ENCODE peak calls at places on chromosomes 12 and 14, in four cellular contexts. A is AG04450, U is hepatic stellate cell, G is SW480. W is an unnamed sample.

GRCh38 chr12:126156806-126157574 is 1091.8 kb downstream of the AACS start:
- DNase-seq in U (no peak), G (peak), A (no peak), W (no peak)

GRCh38 chr12:49580572-49581535 is 12.9 kb upstream of the MCRS1 start:
- DNase-seq in U (peak), A (peak), G (peak), W (peak)

GRCh38 chr14:42214981-42215491 is 608.4 kb downstream of the LRFN5 start:
- DNase-seq in U (peak), G (peak), A (peak), W (no peak)

GRCh38 chr12:31781894-31782540 is 53.2 kb upstream of the AMN1 start:
- DNase-seq in A (no peak), U (no peak), G (no peak), W (no peak)

GRCh38 chr12:107359382-107359781 is 266.0 kb upstream of the CRY1 start:
- DNase-seq in U (no peak), A (peak), G (peak), W (peak)

GRCh38 chr12:70604662-70605061 is 32.6 kb downstream of the PTPRB start:
- DNase-seq in U (no peak), G (no peak), A (no peak), W (no peak)

GRCh38 chr12:94590428-94590827 is 59.9 kb downstream of the TMCC3 start:
- DNase-seq in A (no peak), U (no peak), G (no peak), W (no peak)

GRCh38 chr12:22684124-22684523 is 59.2 kb downstream of the ETNK1 start:
- DNase-seq in G (no peak), U (no peak), A (no peak), W (no peak)

GRCh38 chr12:5503774-5504173 is 71.9 kb downstream of the NTF3 start:
- DNase-seq in G (no peak), A (no peak), U (no peak), W (no peak)

GRCh38 chr14:69199786-69200185 is 8.5 kb downstream of the EXD2 start:
- DNase-seq in U (no peak), G (no peak), A (no peak), W (no peak)